ENCODE peak calls at places on chromosomes 2 and 18, in five cellular contexts. V is HepG2, O is adrenal gland, C is IMR-90, D is lower leg skin. I is an unnamed sample.
A peak's percentile ranks its signal among the peaks of the same experiment; 100 is the strongest.

GRCh38 chr2:128363991-128364390 is 45.3 kb upstream of the HS6ST1 start:
- DNase-seq in V (no peak), O (no peak), C (no peak), D (no peak), I (no peak)

GRCh38 chr2:55421326-55421725 is 1.7 kb upstream of the CCDC88A start:
- DNase-seq in V (no peak), O (no peak), C (no peak), D (no peak), I (no peak)

GRCh38 chr2:171389325-171389724 is 44.5 kb downstream of the METTL8 start:
- DNase-seq in V (no peak), O (no peak), C (no peak), D (no peak), I (no peak)

GRCh38 chr18:6746386-6746960 is 17.0 kb downstream of the ARHGAP28 start:
- DNase-seq in V (no peak), O (no peak), C (peak; percentile 51), D (no peak), I (no peak)

GRCh38 chr2:72991439-72991725 is 74.1 kb downstream of the EMX1 start:
- DNase-seq in V (no peak), O (peak; percentile 44), C (no peak), D (peak; percentile 56), I (no peak)

GRCh38 chr2:55437515-55438390 is 18.1 kb upstream of the CCDC88A start:
- DNase-seq in V (no peak), O (no peak), C (no peak), D (no peak), I (no peak)

GRCh38 chr2:28346587-28346986 is 46.1 kb upstream of the FOSL2 start:
- DNase-seq in V (no peak), O (no peak), C (peak; percentile 89), D (no peak), I (no peak)

GRCh38 chr2:153145470-153145869 is 333.1 kb downstream of the RPRM start:
- DNase-seq in V (no peak), O (no peak), C (no peak), D (no peak), I (no peak)

GRCh38 chr18:27887711-27888495 is 289.0 kb downstream of the CDH2 start:
- DNase-seq in V (no peak), O (no peak), C (peak; percentile 6), D (no peak), I (no peak)

GRCh38 chr2:120167272-120167671 is 55.9 kb downstream of the TMEM185B start:
- DNase-seq in V (no peak), O (no peak), C (no peak), D (no peak), I (no peak)

GRCh38 chr18:49570836-49571235 is 9.0 kb downstream of the LIPG start:
- DNase-seq in V (no peak), O (no peak), C (no peak), D (peak; percentile 32), I (no peak)

GRCh38 chr18:45728341-45729010 is 4.5 kb downstream of the SLC14A1 start:
- DNase-seq in V (no peak), O (no peak), C (peak; percentile 56), D (no peak), I (no peak)

GRCh38 chr2:129004940-129005490 is 686.3 kb upstream of the HS6ST1 start:
- DNase-seq in V (no peak), O (no peak), C (no peak), D (peak; percentile 81), I (no peak)

GRCh38 chr2:166361351-166362153 is 14.2 kb downstream of the SCN9A start:
- DNase-seq in V (peak; percentile 79), O (no peak), C (peak; percentile 69), D (no peak), I (no peak)

GRCh38 chr2:230155359-230155758 is 64.4 kb downstream of the SP110 start:
- DNase-seq in V (no peak), O (no peak), C (no peak), D (no peak), I (no peak)

GRCh38 chr2:222756362-222756831 is 84.9 kb downstream of the MOGAT1 start:
- DNase-seq in V (peak; percentile 35), O (no peak), C (no peak), D (peak; percentile 79), I (no peak)

GRCh38 chr2:202317080-202317859 is 51.7 kb downstream of the NOP58 start:
- DNase-seq in V (no peak), O (peak; percentile 93), C (peak; percentile 81), D (peak; percentile 88), I (no peak)

GRCh38 chr2:9240745-9241144 is 34.1 kb downstream of the ASAP2 start:
- DNase-seq in V (no peak), O (peak; percentile 50), C (no peak), D (peak; percentile 77), I (no peak)

GRCh38 chr2:237312021-237312755 is 101.8 kb downstream of the COL6A3 start:
- DNase-seq in V (no peak), O (no peak), C (no peak), D (no peak), I (no peak)

GRCh38 chr18:80033181-80034067 is 810 bp upstream of the RBFA start:
- DNase-seq in V (no peak), O (no peak), C (peak; percentile 44), D (peak; percentile 90), I (peak; percentile 76)
- TF ChIP-seq POLR2A in V (peak; percentile 64), O (peak; percentile 44), C (peak; percentile 89), D (no peak), I (peak; percentile 73)

GRCh38 chr2:200985806-200986205 is 22.3 kb upstream of the ORC2 start:
- DNase-seq in V (no peak), O (no peak), C (peak; percentile 84), D (no peak), I (no peak)

GRCh38 chr2:200993097-200993496 is 29.6 kb upstream of the ORC2 start:
- DNase-seq in V (no peak), O (no peak), C (peak; percentile 34), D (no peak), I (no peak)

GRCh38 chr2:200987137-200987536 is 23.7 kb upstream of the ORC2 start:
- DNase-seq in V (no peak), O (no peak), C (no peak), D (no peak), I (no peak)
- TF ChIP-seq POLR2A in V (no peak), O (no peak), C (no peak), D (no peak), I (no peak)

GRCh38 chr2:240453461-240454030 is 18.1 kb downstream of the GPC1 start:
- DNase-seq in V (no peak), O (no peak), C (no peak), D (no peak), I (no peak)

GRCh38 chr2:240452471-240453256 is 17.2 kb downstream of the GPC1 start:
- DNase-seq in V (peak; percentile 41), O (peak; percentile 87), C (peak; percentile 35), D (no peak), I (no peak)

GRCh38 chr2:240450532-240451107 is 15.2 kb downstream of the GPC1 start:
- DNase-seq in V (no peak), O (no peak), C (no peak), D (no peak), I (no peak)

GRCh38 chr2:240451108-240451611 is 15.7 kb downstream of the GPC1 start:
- DNase-seq in V (no peak), O (no peak), C (no peak), D (no peak), I (no peak)

GRCh38 chr2:240451791-240452470 is 16.5 kb downstream of the GPC1 start:
- DNase-seq in V (no peak), O (no peak), C (no peak), D (no peak), I (no peak)
- TF ChIP-seq POLR2A in V (no peak), O (no peak), C (no peak), D (no peak), I (no peak)

GRCh38 chr2:239502430-239503221 is 101.8 kb upstream of the HDAC4 start:
- DNase-seq in V (no peak), O (no peak), C (no peak), D (no peak), I (no peak)

GRCh38 chr2:239506961-239507360 is 106.1 kb upstream of the HDAC4 start:
- DNase-seq in V (no peak), O (no peak), C (no peak), D (no peak), I (no peak)

GRCh38 chr2:239506101-239506808 is 105.4 kb upstream of the HDAC4 start:
- DNase-seq in V (no peak), O (no peak), C (no peak), D (no peak), I (no peak)

GRCh38 chr2:239507576-239508258 is 106.9 kb upstream of the HDAC4 start:
- DNase-seq in V (no peak), O (no peak), C (no peak), D (no peak), I (no peak)

DNA sequence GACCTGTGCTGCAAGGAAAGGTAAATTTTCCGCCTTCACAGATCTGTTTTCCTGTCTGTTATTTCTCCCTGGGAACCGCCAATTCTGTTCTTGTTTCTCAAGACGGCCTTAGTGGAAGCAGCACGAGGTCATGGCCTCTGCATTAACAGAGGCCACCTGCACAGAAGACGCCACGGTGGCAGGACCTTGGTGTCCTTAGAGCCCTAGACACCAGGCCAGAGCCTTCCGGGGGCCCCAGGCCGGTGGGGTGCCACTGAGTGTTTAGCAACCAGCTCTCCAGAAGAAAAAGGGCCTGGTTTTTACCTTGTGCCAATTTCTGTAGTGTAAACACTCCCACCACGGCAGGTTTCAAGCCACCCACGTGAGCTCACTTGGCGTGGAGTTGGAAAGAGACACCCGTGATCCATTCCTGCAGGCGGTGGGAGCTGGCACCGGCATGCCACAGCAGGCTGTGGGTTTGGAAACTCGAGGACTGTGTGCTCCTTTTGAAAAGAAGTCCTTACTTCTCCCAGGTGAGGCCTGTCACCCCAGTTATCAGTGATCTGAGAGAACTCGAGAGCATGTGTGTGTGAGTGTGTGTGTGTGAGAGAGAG is 103.9 kb upstream of the HDAC4 start:
- DNase-seq in V (no peak), O (no peak), C (no peak), D (no peak), I (no peak)
- TF ChIP-seq POLR2A in V (no peak), O (no peak), C (no peak), D (no peak), I (no peak)

DNA sequence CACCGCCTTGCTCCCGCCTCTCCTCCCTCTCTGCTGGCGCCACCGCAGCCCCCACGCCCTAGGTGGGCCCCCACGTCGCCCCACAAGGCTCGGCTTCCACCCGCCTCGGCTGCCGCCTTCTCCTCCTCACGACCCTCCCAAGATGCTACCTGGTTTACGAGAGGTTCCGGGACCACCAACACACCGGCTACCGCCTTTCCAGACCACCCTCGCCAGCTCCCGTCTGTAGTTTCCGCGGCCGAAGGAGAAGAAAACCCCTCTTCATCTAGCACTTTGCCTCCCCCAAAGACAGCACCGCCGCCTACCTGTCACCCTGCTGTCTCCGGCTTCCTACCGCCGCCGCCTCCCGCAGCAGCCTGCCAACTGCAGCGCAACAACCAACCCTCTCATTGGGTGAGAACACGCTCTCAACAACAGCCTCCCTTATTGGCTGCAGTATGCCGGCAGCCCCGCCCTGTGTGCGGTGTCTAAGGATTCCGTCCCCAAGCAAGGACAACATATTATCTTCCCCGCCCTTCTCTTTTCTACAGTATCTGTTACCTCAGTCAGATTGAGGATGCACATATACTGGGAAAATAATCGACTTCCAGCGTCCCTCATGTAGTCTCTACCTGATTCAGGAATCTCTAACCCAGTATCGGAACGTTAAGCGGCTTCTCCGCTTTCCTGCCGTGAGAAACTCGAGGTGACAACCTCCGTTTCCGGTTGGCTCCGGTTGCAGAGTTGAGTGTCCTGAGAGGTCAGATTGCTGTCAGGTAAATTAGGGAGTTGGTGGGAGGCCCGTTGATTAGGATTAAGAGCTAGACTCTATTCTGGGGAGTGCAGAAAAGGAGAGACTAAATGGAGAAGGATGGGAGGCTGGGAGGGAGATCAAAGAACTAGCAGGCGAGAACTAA is at the start of the genes HYCC2 and NDUFB3:
- DNase-seq in V (peak; percentile 95), O (peak; percentile 97), C (peak; percentile 93), D (peak; percentile 98), I (peak; percentile 65)
- TF ChIP-seq POLR2A in V (peak; percentile 71), O (peak; percentile 87), C (peak; percentile 30), D (no peak), I (peak; percentile 58)

I was measured in esophagus squamous epithelium.